ENCODE peak calls at places on chromosomes 4 and X, in five cellular contexts. Y is COR-L47, M is ACHN, F is upper lobe of right lung, S is amniotic stem cell. B is an unnamed sample.

GRCh38 chr4:151407466-151408379 is 1.3 kb upstream of the FHIP1A start:
- DNase-seq in Y (no peak), M (no peak), F (peak), S (no peak), B (no peak)

GRCh38 chr4:183437452-183437851 is 7.0 kb upstream of the CDKN2AIP start:
- DNase-seq in Y (no peak), M (no peak), F (no peak), S (no peak), B (no peak)

GRCh38 chr4:103091601-103092223 is 7.9 kb downstream of the BDH2 start:
- DNase-seq in Y (peak), M (peak), F (no peak), S (peak), B (peak)

GRCh38 chrX:31543565-31544125 is 471.8 kb upstream of the FTHL17 start:
- DNase-seq in Y (no peak), M (no peak), F (no peak), S (no peak), B (no peak)

GRCh38 chrX:64571011-64571410 is 175.8 kb upstream of the MTMR8 start:
- DNase-seq in Y (no peak), M (no peak), F (no peak), S (no peak), B (no peak)

GRCh38 chr4:113979973-113980615 is 647 bp upstream of the ARSJ start:
- DNase-seq in Y (no peak), M (no peak), F (no peak), S (no peak), B (no peak)

GRCh38 chr4:79413032-79413431 is 5.0 kb upstream of the GK2 start:
- DNase-seq in Y (peak), M (no peak), F (no peak), S (no peak), B (no peak)

GRCh38 chrX:53284684-53285447 is 3.5 kb upstream of the IQSEC2 start:
- DNase-seq in Y (peak), M (peak), F (peak), S (no peak), B (peak)

GRCh38 chr4:30619679-30620078 is 100.5 kb upstream of the PCDH7 start:
- DNase-seq in Y (no peak), M (no peak), F (no peak), S (no peak), B (no peak)

GRCh38 chr4:125316781-125317525 is 2.2 kb downstream of the FAT4 start:
- DNase-seq in Y (peak), M (peak), F (peak), S (no peak), B (no peak)

B was measured in hypothalamus.